ENCODE peak calls at places on chromosomes 4 and X, in six cellular contexts. T is cardiac muscle cell; Z is CD4-positive, alpha-beta T cell; W is pancreas; B is fibroblast of lung; L is heart right ventricle. N is an unnamed sample.

GRCh38 chrX:119235872-119236598 is at the start of gene PGRMC1:
- DNase-seq in B (peak; percentile 76), L (peak; percentile 84), W (peak; percentile 74), T (peak; percentile 86), Z (peak; percentile 78), N (peak; percentile 87)

GRCh38 chr4:948936-949300 is 16.7 kb downstream of the TMEM175 start:
- DNase-seq in T (no peak), L (no peak), Z (no peak), W (no peak), B (no peak), N (no peak)

GRCh38 chr4:1447676-1448588 is 41.7 kb upstream of the NKX1-1 start:
- DNase-seq in T (no peak), B (no peak), Z (no peak), L (no peak), W (no peak), N (no peak)

GRCh38 chrX:47802589-47802988 is 34.1 kb upstream of the ZNF81 start:
- DNase-seq in W (no peak), L (no peak), T (peak; percentile 11), B (peak; percentile 9), Z (no peak), N (no peak)

GRCh38 chr4:7754565-7755262 is 184.9 kb downstream of the AFAP1 start:
- DNase-seq in T (no peak), W (no peak), Z (no peak), B (no peak), L (peak; percentile 7), N (no peak)

GRCh38 chrX:129139837-129140679 is 383.2 kb downstream of the SMARCA1 start:
- DNase-seq in T (no peak), L (no peak), B (no peak), Z (no peak), W (no peak), N (no peak)

GRCh38 chr4:187020681-187021080 is 297.0 kb upstream of the FAT1 start:
- DNase-seq in B (no peak), T (no peak), Z (no peak), L (no peak), W (no peak), N (no peak)

GRCh38 chr4:119834901-119835300 is 206.3 kb upstream of the PDE5A start:
- DNase-seq in Z (no peak), T (no peak), L (no peak), B (peak; percentile 6), W (no peak), N (no peak)

GRCh38 chr4:15493411-15493810 is 23.7 kb downstream of the CC2D2A start:
- DNase-seq in L (no peak), W (no peak), T (no peak), B (peak; percentile 21), Z (no peak), N (no peak)

GRCh38 chr4:96073446-96073845 is 233.6 kb downstream of the PDHA2 start:
- DNase-seq in L (no peak), Z (no peak), W (no peak), T (no peak), B (no peak), N (no peak)

GRCh38 chr4:181618896-181619295 is 624.3 kb upstream of the TENM3 start:
- DNase-seq in W (no peak), T (no peak), Z (no peak), B (no peak), L (no peak), N (no peak)

GRCh38 chr4:170259631-170260153 is 169.9 kb upstream of the AADAT start:
- DNase-seq in T (peak; percentile 65), L (peak; percentile 10), W (peak; percentile 40), Z (no peak), B (peak; percentile 52), N (peak; percentile 70)

GRCh38 chr4:28228575-28228974 is 1367.9 kb downstream of the STIM2 start:
- DNase-seq in T (no peak), L (no peak), B (peak; percentile 72), Z (no peak), W (no peak), N (no peak)

GRCh38 chrX:14598330-14598729 is 69.0 kb downstream of the GLRA2 start:
- DNase-seq in Z (no peak), T (no peak), L (no peak), B (no peak), W (no peak), N (no peak)

GRCh38 chr4:1246111-1246881 is 2.6 kb downstream of the CTBP1 start:
- DNase-seq in W (peak; percentile 75), B (no peak), Z (peak; percentile 33), T (no peak), L (peak; percentile 10), N (peak; percentile 82)

GRCh38 chr4:147118523-147118922 is 172.9 kb upstream of the TTC29 start:
- DNase-seq in B (peak; percentile 85), W (no peak), L (no peak), Z (no peak), T (peak; percentile 85), N (no peak)

GRCh38 chr4:150379454-150379853 is 202.5 kb upstream of the MAB21L2 start:
- DNase-seq in B (no peak), T (peak; percentile 25), L (no peak), Z (no peak), W (no peak), N (no peak)

GRCh38 chr4:169900241-169900845 is 125.9 kb downstream of the MFAP3L start:
- DNase-seq in L (no peak), B (no peak), T (no peak), W (no peak), Z (no peak), N (no peak)

GRCh38 chrX:39728025-39728424 is 369.7 kb downstream of the BCOR start:
- DNase-seq in T (peak; percentile 44), B (no peak), Z (no peak), L (no peak), W (no peak), N (no peak)

GRCh38 chr4:2263701-2264321 is 1.9 kb upstream of the MXD4 start:
- DNase-seq in T (no peak), Z (no peak), W (no peak), B (no peak), L (no peak), N (no peak)

GRCh38 chrX:110026099-110026844 is 23.4 kb downstream of the TMEM164 start:
- DNase-seq in W (no peak), L (no peak), Z (no peak), T (peak; percentile 42), B (no peak), N (peak; percentile 48)
- H3K27ac ChIP-seq in W (no peak overlapping the region), L (peak overlapping the region; percentile 54), Z (no peak overlapping the region), T (no peak overlapping the region), B (no peak overlapping the region), N (peak overlapping the region; percentile 68)

GRCh38 chr4:139131209-139131870 is 45.7 kb downstream of the ELF2 start:
- DNase-seq in L (no peak), B (no peak), T (no peak), W (no peak), Z (no peak), N (no peak)
- H3K27ac ChIP-seq in L (no peak overlapping the region), B (no peak overlapping the region), T (no peak overlapping the region), W (no peak overlapping the region), Z (no peak overlapping the region), N (no peak overlapping the region)

DNA sequence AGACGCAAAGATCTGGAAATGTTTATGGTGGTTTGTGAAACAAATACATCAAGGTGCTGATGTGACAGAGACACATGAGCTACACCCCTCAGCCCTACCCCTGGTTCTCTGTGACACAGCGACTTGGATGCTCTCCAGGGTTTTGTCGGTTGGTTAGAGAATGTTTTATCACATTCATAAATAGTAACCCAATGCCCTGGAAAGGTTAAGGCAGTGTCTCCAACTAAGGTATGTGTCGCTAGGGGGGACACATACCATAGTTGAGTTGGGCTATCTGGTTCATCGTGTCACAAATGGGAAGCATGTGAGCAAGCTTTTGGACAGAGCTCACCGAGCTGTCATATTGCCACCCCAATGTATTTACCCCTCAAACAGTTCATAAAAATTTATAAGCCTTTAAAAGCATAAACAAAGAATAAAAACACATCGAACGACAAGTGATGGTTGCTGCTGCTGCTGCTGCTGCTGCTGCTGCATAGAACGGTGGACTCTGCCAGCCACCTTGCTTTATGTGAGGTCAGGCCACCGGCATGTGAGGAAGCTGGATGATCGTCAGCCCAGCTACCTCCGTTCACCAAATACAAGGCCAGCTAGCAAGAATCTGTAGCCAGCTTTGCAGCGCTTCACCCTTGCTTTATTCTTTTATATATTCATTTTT is 55.9 kb downstream of the STOX2 start:
- DNase-seq in Z (no peak), L (no peak), W (no peak), B (no peak), T (no peak), N (no peak)
- H3K27ac ChIP-seq in Z (no peak overlapping the region), L (no peak overlapping the region), W (no peak overlapping the region), B (no peak overlapping the region), T (peak overlapping the region; percentile 70), N (no peak overlapping the region)

DNA sequence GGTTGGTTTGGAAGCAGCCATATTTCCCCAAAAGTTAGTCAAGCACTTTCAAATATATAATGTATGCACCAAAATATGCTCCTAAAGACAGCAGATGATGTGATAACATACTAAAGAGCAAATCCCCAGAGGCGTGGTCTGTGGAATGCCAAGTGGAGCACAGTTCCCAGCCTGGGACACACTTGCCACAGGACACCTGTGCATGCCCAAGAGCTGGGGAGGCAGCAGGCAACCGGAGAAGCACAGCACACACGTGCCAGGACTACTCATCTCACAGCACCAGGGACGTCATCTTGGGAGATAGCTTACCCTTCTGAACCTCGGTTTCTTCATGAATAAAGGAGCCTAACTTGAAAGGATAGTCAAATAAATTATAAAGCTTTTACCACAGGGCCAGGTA is 12.4 kb downstream of the STX18 start:
- DNase-seq in T (no peak), B (no peak), Z (no peak), L (no peak), W (no peak), N (no peak)
- H3K27ac ChIP-seq in T (no peak overlapping the region), B (no peak overlapping the region), Z (no peak overlapping the region), L (no peak overlapping the region), W (no peak overlapping the region), N (no peak overlapping the region)

GRCh38 chr4:109833756-109834155 is 6.0 kb downstream of the RRH start:
- DNase-seq in B (no peak), L (no peak), Z (no peak), W (no peak), T (no peak), N (no peak)

GRCh38 chr4:109837014-109837413 is 9.2 kb downstream of the RRH start:
- DNase-seq in Z (no peak), B (peak; percentile 17), L (no peak), T (no peak), W (no peak), N (no peak)
- H3K27ac ChIP-seq in Z (no peak overlapping the region), B (no peak overlapping the region), L (no peak overlapping the region), T (no peak overlapping the region), W (no peak overlapping the region), N (no peak overlapping the region)

N was measured in PC-9.